ENCODE peak calls at places on chromosomes 3 and 15, in seven cellular contexts. L is dermis microvascular lymphatic vessel endothelial cell; G is activated naive CD4-positive, alpha-beta T cell treated with anti-CD3 and anti-CD28 coated beads, Interleukin-2, amount 50 U/mL, for 72 hours; S is hepatic stellate cell; W is progenitor cell of endocrine pancreas; Y is osteocyte; K is Peyer's patch. N is an unnamed sample.

GRCh38 chr3:115062412-115062956 is 84.6 kb downstream of the ZBTB20 start:
- DNase-seq in L (no peak), G (no peak), S (peak; percentile 4), W (no peak), Y (no peak), K (no peak), N (no peak)

GRCh38 chr15:31079519-31079918 is 22.0 kb downstream of the TRPM1 start:
- DNase-seq in L (no peak), G (no peak), S (peak; percentile 65), W (no peak), Y (peak; percentile 44), K (no peak), N (no peak)

GRCh38 chr3:28916713-28917499 is 364.0 kb upstream of the RBMS3 start:
- DNase-seq in L (peak; percentile 94), G (no peak), S (peak; percentile 35), W (no peak), Y (peak; percentile 85), K (no peak), N (peak; percentile 71)

GRCh38 chr3:9079674-9080073 is 116.4 kb upstream of the RAD18 start:
- DNase-seq in L (peak; percentile 52), G (no peak), S (no peak), W (no peak), Y (no peak), K (no peak), N (no peak)

GRCh38 chr3:129695203-129695602 is 88.7 kb upstream of the PLXND1 start:
- DNase-seq in L (no peak), G (no peak), S (no peak), W (no peak), Y (no peak), K (no peak), N (no peak)

GRCh38 chr15:91704343-91704742 is 149.2 kb upstream of the SLCO3A1 start:
- DNase-seq in L (no peak), G (no peak), S (no peak), W (no peak), Y (no peak), K (no peak), N (no peak)

GRCh38 chr3:65561617-65562016 is 477.1 kb downstream of the MAGI1 start:
- DNase-seq in L (no peak), G (no peak), S (no peak), W (no peak), Y (no peak), K (no peak), N (no peak)

GRCh38 chr3:138960417-138960852 is 13.4 kb downstream of the FOXL2NB start:
- DNase-seq in L (no peak), G (no peak), S (no peak), W (no peak), Y (no peak), K (no peak), N (no peak)

GRCh38 chr3:27567251-27567650 is 83.1 kb upstream of the SLC4A7 start:
- DNase-seq in L (no peak), G (no peak), S (no peak), W (no peak), Y (no peak), K (no peak), N (no peak)

GRCh38 chr3:14518432-14518802 is 21.7 kb downstream of the GRIP2 start:
- DNase-seq in L (no peak), G (peak; percentile 13), S (no peak), W (no peak), Y (no peak), K (peak; percentile 37), N (no peak)

GRCh38 chr3:35651888-35652287 is 12.6 kb downstream of the ARPP21 start:
- DNase-seq in L (no peak), G (no peak), S (no peak), W (no peak), Y (no peak), K (no peak), N (no peak)

GRCh38 chr3:29694783-29695182 is 413.9 kb downstream of the RBMS3 start:
- DNase-seq in L (peak; percentile 93), G (no peak), S (peak; percentile 66), W (no peak), Y (no peak), K (no peak), N (no peak)

GRCh38 chr3:36540898-36541518 is 160.7 kb downstream of the STAC start:
- DNase-seq in L (peak; percentile 21), G (no peak), S (peak; percentile 11), W (no peak), Y (no peak), K (no peak), N (peak; percentile 32)

GRCh38 chr3:82409842-82410241 is 648.4 kb upstream of the GBE1 start:
- DNase-seq in L (no peak), G (no peak), S (no peak), W (no peak), Y (no peak), K (no peak), N (no peak)